ENCODE peak calls at places on chromosomes 7 and 10, in six cellular contexts. W is dorsolateral prefrontal cortex, M is heart left ventricle, E is AG04450, K is mammary epithelial cell, P is left ventricle myocardium inferior. O is an unnamed sample.

GRCh38 chr10:106338486-106338885 is 826.0 kb downstream of the SORCS1 start:
- DNase-seq in K (no peak), W (no peak), P (no peak), E (no peak), M (no peak), O (no peak)

GRCh38 chr10:89235073-89235798 is 16.3 kb downstream of the LIPA start:
- DNase-seq in K (no peak), E (no peak), M (peak; percentile 56), W (peak; percentile 76), P (peak; percentile 59), O (peak; percentile 87)

GRCh38 chr10:97539523-97540200 is 32.9 kb upstream of the ANKRD2 start:
- DNase-seq in K (no peak), M (peak; percentile 56), W (no peak), P (no peak), E (peak; percentile 71), O (peak; percentile 66)

GRCh38 chr10:118698421-118698820 is 56.3 kb downstream of the CACUL1 start:
- DNase-seq in K (peak; percentile 60), E (no peak), P (no peak), M (no peak), W (no peak), O (no peak)

GRCh38 chr7:112449353-112449752 is 907 bp upstream of the IFRD1 start:
- DNase-seq in E (no peak), P (no peak), M (no peak), K (peak; percentile 84), W (no peak), O (no peak)

GRCh38 chr10:105398202-105398601 is 757.1 kb downstream of the SORCS3 start:
- DNase-seq in P (peak; percentile 25), E (no peak), K (no peak), M (peak; percentile 31), W (no peak), O (no peak)

GRCh38 chr7:12111461-12112405 is 99.4 kb upstream of the TMEM106B start:
- DNase-seq in K (no peak), M (no peak), E (no peak), P (no peak), W (peak; percentile 52), O (peak; percentile 47)

GRCh38 chr10:69665457-69666320 is 35.6 kb downstream of the FAM241B start:
- DNase-seq in E (no peak), K (no peak), M (no peak), W (no peak), P (no peak), O (no peak)

GRCh38 chr7:85232068-85232467 is 45.2 kb upstream of the SEMA3D start:
- DNase-seq in K (no peak), E (no peak), W (no peak), M (no peak), P (no peak), O (no peak)

GRCh38 chr7:65390588-65390987 is 16.9 kb downstream of the ZNF92 start:
- DNase-seq in P (no peak), W (no peak), E (no peak), M (no peak), K (no peak), O (no peak)

GRCh38 chr7:8434290-8435002 is 1.0 kb downstream of the NXPH1 start:
- DNase-seq in P (no peak), W (no peak), K (no peak), E (no peak), M (no peak), O (no peak)

GRCh38 chr10:101227765-101228681 is 1.2 kb downstream of the LBX1 start:
- DNase-seq in K (peak; percentile 34), E (no peak), M (no peak), P (no peak), W (no peak), O (peak; percentile 47)
- TF ChIP-seq CTCF in K (peak; percentile 6), E (no peak), M (no peak), P (no peak), W (no peak), O (peak; percentile 31)

DNA sequence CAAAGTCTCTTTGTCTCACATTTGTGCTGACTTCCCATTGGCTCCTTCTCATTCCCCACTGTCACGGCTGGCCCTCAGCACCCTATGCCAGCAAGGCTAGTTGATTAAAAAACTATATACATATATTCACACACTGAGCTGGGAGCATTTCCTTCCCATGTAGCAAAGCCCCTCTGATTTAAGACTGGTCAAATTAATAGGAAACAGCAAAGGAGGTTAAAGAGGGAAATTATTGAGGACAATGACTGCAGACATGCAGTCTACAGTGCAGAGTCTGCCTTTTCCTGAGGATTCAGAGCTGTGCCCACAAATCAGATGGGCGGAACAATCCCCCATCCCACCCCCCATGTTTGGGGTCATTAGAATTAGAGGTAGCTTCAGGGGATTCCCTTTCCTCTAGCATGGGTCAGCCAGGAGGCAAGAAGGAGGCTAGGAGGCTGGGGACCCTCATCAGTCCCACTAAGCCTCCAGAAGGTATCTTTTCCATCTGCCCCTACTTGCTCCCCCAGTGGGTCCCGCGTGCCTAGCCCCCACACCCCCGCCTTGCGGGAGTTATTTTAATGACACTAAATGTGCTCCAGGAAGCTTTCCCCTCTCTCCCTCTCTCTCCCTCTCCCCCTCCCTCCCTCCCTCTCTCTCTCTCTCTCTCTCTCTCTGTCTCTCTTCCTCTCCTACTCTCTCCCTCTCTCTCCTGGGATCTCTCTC is 9.8 kb upstream of the DLX6 start:
- DNase-seq in E (no peak), P (no peak), W (no peak), M (no peak), K (no peak), O (no peak)
- H3K27me3 ChIP-seq in E (peaks cover 73% of the 10 kb centered on the region), P (peaks cover 100% of the 10 kb centered on the region), W (peaks cover 94% of the 10 kb centered on the region), M (peaks cover 98% of the 10 kb centered on the region), K (peaks cover 72% of the 10 kb centered on the region), O (peaks cover 49% of the 10 kb centered on the region)

DNA sequence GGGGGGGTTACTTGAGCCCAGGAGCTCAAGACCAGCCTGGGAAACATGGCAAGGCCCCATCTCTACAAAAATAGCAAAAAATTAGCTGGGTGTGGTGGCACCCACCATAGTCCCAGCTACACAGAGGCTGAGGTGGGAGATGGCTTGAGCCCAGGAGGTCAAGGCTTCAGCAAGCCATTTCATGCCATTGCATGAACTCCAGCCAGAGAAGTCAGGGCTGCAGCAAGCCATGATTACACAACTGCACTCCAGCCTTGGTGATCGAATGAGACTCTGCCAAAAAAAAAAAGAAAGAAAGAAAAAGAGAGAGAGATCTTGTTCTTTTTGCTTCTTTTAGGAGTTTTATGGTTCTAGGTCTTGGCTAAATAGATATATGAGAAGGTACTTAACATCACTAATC is 200.2 kb upstream of the PHYHIPL start:
- DNase-seq in W (no peak), E (no peak), K (no peak), M (no peak), P (no peak), O (no peak)
- TF ChIP-seq CTCF in W (no peak), E (no peak), K (no peak), M (no peak), P (no peak), O (no peak)

GRCh38 chr7:132579260-132579899 is 3.1 kb upstream of the PLXNA4 start:
- DNase-seq in K (no peak), P (no peak), E (no peak), M (no peak), W (no peak), O (no peak)
- H3K27me3 ChIP-seq in K (peaks cover 34% of the 10 kb centered on the region), P (peaks cover 38% of the 10 kb centered on the region), E (peaks cover 43% of the 10 kb centered on the region), M (peaks cover 2% of the 10 kb centered on the region), W (no peaks in the 10 kb centered on the region), O (peaks cover 5% of the 10 kb centered on the region)

GRCh38 chr10:100709655-100710054 is 35.7 kb upstream of the PAX2 start:
- DNase-seq in E (no peak), P (no peak), K (no peak), W (no peak), M (no peak), O (no peak)

GRCh38 chr10:100705139-100705538 is 40.2 kb upstream of the PAX2 start:
- DNase-seq in E (no peak), M (no peak), W (no peak), P (no peak), K (no peak), O (no peak)

GRCh38 chr10:100709146-100709545 is 36.2 kb upstream of the PAX2 start:
- DNase-seq in K (no peak), E (no peak), M (no peak), P (no peak), W (no peak), O (no peak)

GRCh38 chr10:100710151-100710871 is 35.1 kb upstream of the PAX2 start:
- DNase-seq in K (no peak), E (no peak), W (no peak), P (no peak), M (no peak), O (no peak)

DNA sequence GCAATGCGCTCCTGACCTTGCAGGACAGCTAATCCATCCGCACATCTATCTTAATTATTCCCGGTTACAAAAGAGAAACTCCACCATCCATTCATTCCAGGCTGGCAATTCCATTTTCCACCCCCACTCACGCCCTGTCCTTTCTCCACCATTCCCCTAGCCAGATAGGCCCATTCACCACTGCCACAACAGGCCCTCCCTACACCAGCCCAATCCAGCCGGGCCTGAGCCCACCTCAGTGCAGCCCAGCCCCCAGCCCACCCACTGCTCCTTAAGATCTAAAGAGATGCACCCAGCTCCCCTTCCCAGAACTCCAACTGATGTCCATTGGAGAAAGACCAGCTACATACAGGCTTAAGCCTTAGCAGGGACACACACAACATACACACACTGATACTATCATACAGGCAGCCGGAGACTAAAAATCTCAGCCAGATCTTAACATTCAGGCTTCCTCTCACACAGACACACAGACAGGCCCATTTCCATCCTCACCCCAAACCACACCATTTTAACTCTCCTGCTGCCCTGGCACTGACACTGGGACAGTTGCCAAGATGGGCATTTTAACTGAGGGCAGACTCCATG is 38.0 kb upstream of the PAX2 start:
- DNase-seq in W (no peak), M (no peak), P (no peak), E (no peak), K (no peak), O (no peak)
- TF ChIP-seq CTCF in W (no peak), M (no peak), P (no peak), E (no peak), K (no peak), O (no peak)

GRCh38 chr7:155589001-155589980 is 42.9 kb upstream of the CNPY1 start:
- DNase-seq in M (no peak), E (no peak), W (no peak), K (no peak), P (no peak), O (no peak)
- H3K27me3 ChIP-seq in M (peaks cover 9% of the 10 kb centered on the region), E (peaks cover 9% of the 10 kb centered on the region), W (no peaks in the 10 kb centered on the region), K (no peaks in the 10 kb centered on the region), P (peaks cover 81% of the 10 kb centered on the region), O (peaks cover 2% of the 10 kb centered on the region)

GRCh38 chr7:74049997-74050798 is 22.2 kb downstream of the ELN start:
- DNase-seq in M (no peak), P (no peak), K (no peak), W (no peak), E (no peak), O (no peak)

GRCh38 chr7:74052628-74053027 is 24.7 kb downstream of the ELN start:
- DNase-seq in K (no peak), W (no peak), P (no peak), E (no peak), M (no peak), O (no peak)

GRCh38 chr7:74053589-74054186 is 25.7 kb downstream of the ELN start:
- DNase-seq in K (no peak), E (no peak), M (no peak), W (no peak), P (no peak), O (peak; percentile 23)

GRCh38 chr7:74051193-74051592 is 23.2 kb downstream of the ELN start:
- DNase-seq in K (no peak), E (no peak), M (no peak), P (no peak), W (no peak), O (no peak)

GRCh38 chr7:74051629-74052410 is 23.8 kb downstream of the ELN start:
- DNase-seq in K (no peak), W (no peak), M (no peak), E (no peak), P (no peak), O (peak; percentile 59)
- TF ChIP-seq CTCF in K (peak; percentile 47), W (no peak), M (no peak), E (peak; percentile 42), P (peak; percentile 13), O (no peak)